ENCODE peak calls at places on chromosomes 11 and 22, in six cellular contexts. T is GM12865, S is fibroblast of mammary gland, F is body of pancreas, W is HL-60, O is AG10803. Q is an unnamed sample.
A peak's percentile ranks its signal among the peaks of the same experiment; 100 is the strongest.

GRCh38 chr22:20776624-20777405 is 2.9 kb downstream of the SERPIND1 start:
- DNase-seq in T (no peak), S (no peak), F (no peak), W (no peak), O (no peak), Q (no peak)

GRCh38 chr11:88175707-88176066 is 444 bp upstream of the RAB38 start:
- DNase-seq in T (peak; percentile 38), S (no peak), F (peak; percentile 17), W (no peak), O (peak; percentile 12), Q (no peak)

GRCh38 chr22:21761994-21762680 is 26.5 kb upstream of the YPEL1 start:
- DNase-seq in T (no peak), S (no peak), F (no peak), W (no peak), O (no peak), Q (no peak)

GRCh38 chr11:121012091-121012490 is 11.8 kb upstream of the TBCEL start:
- DNase-seq in T (no peak), S (no peak), F (no peak), W (no peak), O (no peak), Q (no peak)

GRCh38 chr22:39233736-39234120 is 11.1 kb downstream of the PDGFB start:
- DNase-seq in T (no peak), S (no peak), F (no peak), W (no peak), O (no peak), Q (no peak)

GRCh38 chr22:29555065-29555644 is 1.6 kb upstream of the THOC5 start:
- DNase-seq in T (no peak), S (peak; percentile 34), F (no peak), W (no peak), O (peak; percentile 8), Q (no peak)

GRCh38 chr11:68372114-68372513 is 59.7 kb downstream of the LRP5 start:
- DNase-seq in T (no peak), S (no peak), F (no peak), W (no peak), O (no peak), Q (no peak)

GRCh38 chr11:110907629-110908028 is 195.4 kb upstream of the ARHGAP20 start:
- DNase-seq in T (peak; percentile 23), S (peak; percentile 98), F (no peak), W (peak; percentile 46), O (peak; percentile 71), Q (no peak)

GRCh38 chr11:124891390-124891861 is 6.2 kb downstream of the ROBO4 start:
- DNase-seq in T (no peak), S (no peak), F (no peak), W (no peak), O (no peak), Q (no peak)

GRCh38 chr11:106421673-106422292 is 344.3 kb downstream of the AASDHPPT start:
- DNase-seq in T (no peak), S (no peak), F (no peak), W (no peak), O (no peak), Q (no peak)

GRCh38 chr22:20089977-20090729 is 10.1 kb downstream of the DGCR8 start:
- DNase-seq in T (no peak), S (peak; percentile 66), F (no peak), W (no peak), O (peak; percentile 52), Q (no peak)

GRCh38 chr11:70104419-70104818 is 26.3 kb downstream of the ANO1 start:
- DNase-seq in T (no peak), S (no peak), F (no peak), W (no peak), O (no peak), Q (no peak)

GRCh38 chr11:72828081-72828567 is 13.9 kb downstream of the ATG16L2 start:
- DNase-seq in T (no peak), S (peak; percentile 60), F (no peak), W (no peak), O (peak; percentile 42), Q (no peak)

GRCh38 chr11:70692131-70692530 is 293.8 kb downstream of the CTTN start:
- DNase-seq in T (no peak), S (no peak), F (no peak), W (no peak), O (no peak), Q (no peak)

GRCh38 chr11:133836076-133836548 is 9.2 kb downstream of the SPATA19 start:
- DNase-seq in T (no peak), S (no peak), F (no peak), W (no peak), O (no peak), Q (no peak)

GRCh38 chr11:2466869-2467694 is 22.3 kb downstream of the KCNQ1 start:
- DNase-seq in T (peak; percentile 48), S (no peak), F (no peak), W (no peak), O (no peak), Q (peak; percentile 6)

GRCh38 chr11:69370984-69371709 is 77.2 kb downstream of the MYEOV start:
- DNase-seq in T (no peak), S (no peak), F (no peak), W (no peak), O (no peak), Q (no peak)

DNA sequence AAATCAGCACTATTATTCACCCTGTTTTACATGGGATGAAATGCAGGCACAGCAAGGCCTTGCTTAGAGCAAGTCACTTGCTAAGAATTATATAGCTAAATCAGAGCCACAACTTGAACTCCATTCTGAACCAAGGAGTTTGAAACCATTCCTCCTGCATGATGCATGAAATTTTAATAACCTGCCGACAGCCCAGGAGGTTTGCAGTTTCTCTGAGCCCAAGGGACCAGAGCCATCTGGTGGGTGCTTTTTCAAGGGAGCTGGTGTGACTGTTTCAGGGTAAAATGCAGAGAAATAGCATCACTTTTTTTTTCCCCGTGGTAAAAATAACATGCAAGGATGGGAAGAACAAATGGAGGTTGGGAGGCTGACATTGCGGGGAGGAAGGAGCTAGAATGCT is 22.9 kb downstream of the NAV2 start:
- DNase-seq in T (no peak), S (peak; percentile 30), F (no peak), W (no peak), O (peak; percentile 69), Q (no peak)
- TF ChIP-seq CTCF in T (no peak), S (no peak), F (no peak), W (no peak), O (peak; percentile 52), Q (no peak)

DNA sequence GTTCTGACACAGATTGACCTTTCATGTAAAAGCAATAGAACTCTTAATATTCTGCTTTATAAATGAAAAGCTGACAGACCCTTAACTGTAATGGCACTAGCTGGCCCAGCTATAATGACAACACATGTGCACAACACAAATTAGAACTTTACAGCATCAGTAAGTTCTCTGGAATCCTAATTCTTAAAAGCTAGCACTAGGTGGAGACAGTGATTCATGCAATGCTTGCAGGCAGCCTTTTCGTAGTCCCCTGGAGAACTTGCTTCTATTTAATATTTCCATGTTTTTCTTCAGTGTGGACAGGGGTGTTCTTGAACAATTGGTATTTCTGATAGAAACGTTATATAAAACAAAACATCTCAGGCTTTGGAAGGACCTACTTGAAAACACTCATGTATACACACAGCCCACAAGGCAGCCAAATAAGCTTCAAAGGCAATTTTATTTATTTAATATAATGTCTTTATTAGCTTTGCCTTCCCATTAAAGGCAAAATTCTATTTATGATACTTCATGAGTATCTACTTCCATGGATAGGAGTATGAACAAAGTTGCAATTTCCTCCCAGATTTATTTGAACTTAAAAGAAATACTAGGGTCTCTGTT is 374.3 kb upstream of the MPPED2 start:
- DNase-seq in T (peak; percentile 31), S (peak; percentile 56), F (no peak), W (no peak), O (peak; percentile 62), Q (no peak)
- TF ChIP-seq CTCF in T (peak; percentile 41), S (peak; percentile 52), F (peak; percentile 12), W (peak; percentile 24), O (peak; percentile 77), Q (no peak)

GRCh38 chr11:47186076-47186936 is at the start of gene PACSIN3:
- DNase-seq in T (peak; percentile 45), S (no peak), F (peak; percentile 75), W (no peak), O (no peak), Q (no peak)
- TF ChIP-seq CTCF in T (no peak), S (no peak), F (no peak), W (no peak), O (no peak), Q (no peak)

GRCh38 chr11:83815736-83816135 is 529.6 kb upstream of the CCDC90B start:
- DNase-seq in T (no peak), S (no peak), F (no peak), W (no peak), O (no peak), Q (no peak)

GRCh38 chr11:83816572-83817187 is 530.5 kb upstream of the CCDC90B start:
- DNase-seq in T (peak; percentile 19), S (peak; percentile 30), F (no peak), W (no peak), O (peak; percentile 26), Q (no peak)

GRCh38 chr11:83823461-83824025 is 537.4 kb upstream of the CCDC90B start:
- DNase-seq in T (no peak), S (no peak), F (no peak), W (no peak), O (no peak), Q (no peak)

GRCh38 chr11:83818349-83818748 is 532.2 kb upstream of the CCDC90B start:
- DNase-seq in T (no peak), S (peak; percentile 37), F (no peak), W (no peak), O (no peak), Q (no peak)

GRCh38 chr11:83819936-83820549 is 533.9 kb upstream of the CCDC90B start:
- DNase-seq in T (peak; percentile 26), S (peak; percentile 80), F (peak; percentile 34), W (no peak), O (peak; percentile 82), Q (no peak)
- TF ChIP-seq CTCF in T (peak; percentile 26), S (peak; percentile 58), F (peak; percentile 56), W (no peak), O (peak; percentile 68), Q (no peak)

DNA sequence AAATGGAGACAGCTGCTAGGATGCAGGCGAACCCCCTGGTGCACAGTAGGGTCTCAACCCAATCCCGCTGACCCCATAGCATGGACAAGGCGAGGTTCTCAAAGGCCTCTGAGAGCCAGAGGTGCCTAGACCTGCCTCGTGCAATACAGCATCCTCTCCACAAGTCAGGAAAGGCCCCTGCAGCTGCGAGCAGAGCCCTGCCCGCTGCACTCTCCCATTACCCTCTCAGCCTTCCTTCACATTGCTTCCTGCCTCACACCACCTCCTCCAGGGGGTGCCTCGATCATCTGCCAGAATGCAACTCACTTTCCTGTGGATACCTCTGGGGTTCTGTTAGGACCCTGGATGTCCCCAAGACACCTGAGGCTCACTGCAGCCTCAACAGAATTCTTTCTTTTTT is 42.8 kb upstream of the TCF20 start:
- DNase-seq in T (no peak), S (no peak), F (no peak), W (no peak), O (no peak), Q (no peak)
- TF ChIP-seq CTCF in T (no peak), S (no peak), F (no peak), W (no peak), O (no peak), Q (no peak)